ENCODE peak calls at places on chromosomes 12 and 14, in nine cellular contexts. R, O, Z, W, M, G, C, J and U are unnamed samples.
A peak's percentile ranks its signal among the peaks of the same experiment; 100 is the strongest.

GRCh38 chr14:105436402-105436801 is 16.8 kb downstream of the MTA1 start:
- DNase-seq in G (no peak), J (no peak), R (no peak), W (no peak), M (no peak), Z (no peak), C (no peak), O (no peak), U (no peak)

GRCh38 chr14:103518416-103519042 is 4.1 kb downstream of the CKB start:
- DNase-seq in C (peak; percentile 53), O (no peak), G (no peak), Z (no peak), W (peak; percentile 85), R (peak; percentile 57), M (peak; percentile 74), J (peak; percentile 55), U (peak; percentile 46)

GRCh38 chr12:76402259-76402658 is 54.0 kb upstream of the BBS10 start:
- DNase-seq in Z (no peak), O (no peak), W (no peak), J (no peak), M (no peak), G (no peak), C (no peak), R (no peak), U (no peak)

GRCh38 chr12:92312463-92312970 is 166.9 kb upstream of the BTG1 start:
- DNase-seq in R (no peak), Z (no peak), O (no peak), C (no peak), M (no peak), J (no peak), W (no peak), G (no peak), U (no peak)

GRCh38 chr14:106347291-106347778 is 821.0 kb downstream of the TMEM121 start:
- DNase-seq in M (no peak), J (no peak), G (no peak), Z (no peak), W (no peak), R (no peak), C (no peak), O (peak; percentile 85), U (no peak)

GRCh38 chr14:40368314-40368713 is 936.1 kb upstream of the FBXO33 start:
- DNase-seq in Z (no peak), G (no peak), J (no peak), O (no peak), R (no peak), C (no peak), W (no peak), M (no peak), U (no peak)

GRCh38 chr12:18446245-18446644 is 184.9 kb downstream of the PIK3C2G start:
- DNase-seq in C (no peak), Z (no peak), R (no peak), O (no peak), G (no peak), J (no peak), M (no peak), W (no peak), U (no peak)

GRCh38 chr12:99450231-99450630 is 197.3 kb upstream of the GARIN6 start:
- DNase-seq in C (no peak), J (no peak), G (no peak), W (no peak), O (no peak), R (no peak), Z (no peak), M (no peak), U (no peak)

GRCh38 chr12:96197503-96198272 is 3.5 kb downstream of the ELK3 start:
- DNase-seq in Z (no peak), J (no peak), G (peak; percentile 67), C (no peak), M (no peak), O (no peak), R (no peak), W (no peak), U (no peak)

GRCh38 chr12:5648692-5649338 is 216.9 kb downstream of the NTF3 start:
- DNase-seq in O (no peak), Z (no peak), M (no peak), C (no peak), R (no peak), G (peak; percentile 4), J (no peak), W (no peak), U (no peak)

GRCh38 chr12:4958697-4959375 is 49.1 kb downstream of the KCNA1 start:
- DNase-seq in Z (no peak), W (no peak), G (no peak), J (no peak), M (no peak), R (no peak), C (no peak), O (no peak), U (no peak)

GRCh38 chr14:78829274-78829673 is 659.1 kb downstream of the NRXN3 start:
- DNase-seq in Z (no peak), W (no peak), R (no peak), M (no peak), O (no peak), C (no peak), G (no peak), J (no peak), U (no peak)

GRCh38 chr12:11697670-11698387 is 48.4 kb downstream of the ETV6 start:
- DNase-seq in Z (no peak), J (no peak), R (no peak), G (no peak), M (no peak), O (no peak), C (no peak), W (no peak), U (no peak)